ENCODE peak calls at places on chromosomes 5 and 9, in six cellular contexts. N is T-cell, K is RWPE1, U is lower lobe of right lung, V is T-helper 9 cell, J is foreskin fibroblast. Y is an unnamed sample.

GRCh38 chr9:37449877-37450632 is 15.2 kb downstream of the ZBTB5 start:
- DNase-seq in N (no peak), K (no peak), U (no peak), V (no peak), J (no peak), Y (no peak)

GRCh38 chr9:4341554-4341953 is 41.7 kb upstream of the GLIS3 start:
- DNase-seq in N (no peak), K (no peak), U (no peak), V (no peak), J (no peak), Y (no peak)

GRCh38 chr9:75464726-75465125 is 376.4 kb downstream of the OSTF1 start:
- DNase-seq in N (no peak), K (no peak), U (no peak), V (no peak), J (no peak), Y (no peak)

GRCh38 chr9:38689678-38690077 is 30.3 kb downstream of the FAM240B start:
- DNase-seq in N (no peak), K (no peak), U (no peak), V (no peak), J (no peak), Y (no peak)

GRCh38 chr5:134851307-134851923 is 5.6 kb downstream of the C5orf24 start:
- DNase-seq in N (no peak), K (peak), U (no peak), V (no peak), J (peak), Y (no peak)

GRCh38 chr5:150176745-150177485 is 10.3 kb downstream of the CDX1 start:
- DNase-seq in N (no peak), K (no peak), U (no peak), V (no peak), J (no peak), Y (peak)

GRCh38 chr5:113166285-113166684 is 189.7 kb downstream of the DCP2 start:
- DNase-seq in N (no peak), K (no peak), U (no peak), V (no peak), J (peak), Y (no peak)

GRCh38 chr9:33263131-33263935 is 1.2 kb downstream of the BAG1 start:
- DNase-seq in N (no peak), K (peak), U (no peak), V (no peak), J (peak), Y (no peak)

GRCh38 chr5:126693806-126694205 is 83.1 kb upstream of the LMNB1 start:
- DNase-seq in N (no peak), K (no peak), U (no peak), V (no peak), J (no peak), Y (no peak)

GRCh38 chr5:154288145-154288544 is 97.6 kb downstream of the GALNT10 start:
- DNase-seq in N (no peak), K (no peak), U (no peak), V (no peak), J (peak), Y (peak)

GRCh38 chr5:84816746-84817547 is 432.3 kb upstream of the EDIL3 start:
- DNase-seq in N (no peak), K (no peak), U (no peak), V (no peak), J (no peak), Y (no peak)

GRCh38 chr5:91302335-91302734 is 80.8 kb downstream of the ARRDC3 start:
- DNase-seq in N (no peak), K (no peak), U (no peak), V (no peak), J (no peak), Y (no peak)

GRCh38 chr5:90530736-90531487 is 1.5 kb upstream of the LYSMD3 start:
- DNase-seq in N (no peak), K (no peak), U (no peak), V (no peak), J (no peak), Y (no peak)

GRCh38 chr5:79436224-79436623 is 77.7 kb downstream of the HOMER1 start:
- DNase-seq in N (no peak), K (peak), U (no peak), V (no peak), J (peak), Y (no peak)

Y was measured in AG09319.